ENCODE peak calls at places on chromosomes 5 and 9, in five cellular contexts. R is uterus, T is tibial nerve, I is body of pancreas, D is suprapubic skin. X is an unnamed sample.

GRCh38 chr5:93603711-93604118 is 20.7 kb downstream of the NR2F1 start:
- DNase-seq in R (no peak), T (no peak), I (no peak), D (no peak), X (no peak)

GRCh38 chr5:133460172-133460758 is 152.1 kb downstream of the FSTL4 start:
- DNase-seq in R (no peak), T (no peak), I (no peak), D (no peak), X (no peak)

GRCh38 chr5:176726746-176727527 is 79.7 kb downstream of the TSPAN17 start:
- DNase-seq in R (no peak), T (no peak), I (no peak), D (no peak), X (no peak)

GRCh38 chr5:548256-548655 is 24.0 kb upstream of the SLC9A3 start:
- DNase-seq in R (no peak), T (no peak), I (peak; percentile 7), D (peak; percentile 53), X (no peak)

GRCh38 chr9:111056554-111056953 is 18.3 kb upstream of the LPAR1 start:
- DNase-seq in R (no peak), T (no peak), I (no peak), D (no peak), X (no peak)

GRCh38 chr5:153469423-153469822 is 21.0 kb upstream of the GRIA1 start:
- DNase-seq in R (no peak), T (no peak), I (no peak), D (no peak), X (no peak)

GRCh38 chr5:129077433-129078075 is 17.0 kb upstream of the ISOC1 start:
- DNase-seq in R (no peak), T (no peak), I (no peak), D (no peak), X (no peak)

GRCh38 chr5:154237376-154237743 is 46.8 kb downstream of the GALNT10 start:
- DNase-seq in R (no peak), T (no peak), I (no peak), D (no peak), X (no peak)

GRCh38 chr9:14221558-14221957 is 92.4 kb downstream of the NFIB start:
- DNase-seq in R (no peak), T (no peak), I (no peak), D (no peak), X (no peak)

GRCh38 chr5:32159328-32160072 is 14.6 kb downstream of the GOLPH3 start:
- DNase-seq in R (no peak), T (no peak), I (no peak), D (no peak), X (no peak)

GRCh38 chr9:1217076-1217475 is 166.9 kb downstream of the DMRT2 start:
- DNase-seq in R (no peak), T (no peak), I (no peak), D (no peak), X (no peak)

GRCh38 chr5:143527808-143528207 is 124.3 kb upstream of the NR3C1 start:
- DNase-seq in R (no peak), T (no peak), I (no peak), D (no peak), X (no peak)

GRCh38 chr5:17343675-17344074 is 126.2 kb downstream of the BASP1 start:
- DNase-seq in R (no peak), T (no peak), I (no peak), D (no peak), X (no peak)

GRCh38 chr9:116985636-116986414 is 298.7 kb downstream of the TRIM32 start:
- DNase-seq in R (no peak), T (no peak), I (no peak), D (no peak), X (no peak)

GRCh38 chr5:159768243-159768642 is 148.0 kb upstream of the ADRA1B start:
- DNase-seq in R (no peak), T (no peak), I (no peak), D (no peak), X (no peak)

GRCh38 chr9:89756891-89757537 is 152.2 kb downstream of the GADD45G start:
- DNase-seq in R (no peak), T (no peak), I (peak; percentile 45), D (no peak), X (peak; percentile 68)

GRCh38 chr9:94068257-94068656 is 16.0 kb upstream of the PTPDC1 start:
- DNase-seq in R (no peak), T (no peak), I (no peak), D (no peak), X (no peak)

GRCh38 chr9:74762950-74763349 is 124.8 kb downstream of the TRPM6 start:
- DNase-seq in R (no peak), T (no peak), I (no peak), D (no peak), X (no peak)

GRCh38 chr9:77647267-77647658 is 859 bp downstream of the GNA14 start:
- DNase-seq in R (peak; percentile 21), T (no peak), I (no peak), D (no peak), X (no peak)
- H3K4me3 ChIP-seq in R (peak overlapping the region; percentile 70), T (peak overlapping the region; percentile 58), I (no peak overlapping the region), D (peak overlapping the region; percentile 60), X (peak overlapping the region; percentile 77)

DNA sequence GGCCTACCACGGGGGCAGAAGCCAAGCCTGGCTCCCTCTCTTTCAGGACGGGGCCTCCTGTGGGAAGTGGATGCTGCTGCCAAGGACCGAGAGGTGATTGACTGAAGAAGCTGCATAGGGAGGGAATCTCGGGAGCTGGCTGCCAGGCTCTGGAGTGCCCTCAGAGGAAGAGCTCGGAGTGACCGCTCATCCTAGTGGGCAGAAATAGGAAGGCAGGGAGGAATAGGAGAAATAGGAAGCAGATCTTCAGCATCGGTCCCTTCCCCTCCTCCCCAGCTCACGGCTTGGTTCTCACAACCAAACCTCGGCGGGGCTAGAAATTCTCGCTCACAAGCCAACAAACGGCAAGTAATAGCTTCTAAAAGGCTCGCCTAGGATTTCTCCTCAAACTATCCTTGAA is 159.9 kb upstream of the RAI14 start:
- DNase-seq in R (peak; percentile 46), T (no peak), I (no peak), D (no peak), X (no peak)
- TF ChIP-seq CTCF in R (no peak), T (no peak), I (no peak), D (no peak), X (no peak)

GRCh38 chr9:36487482-36488321 is 85.0 kb upstream of the MELK start:
- DNase-seq in R (peak; percentile 87), T (peak; percentile 77), I (peak; percentile 91), D (peak; percentile 87), X (peak; percentile 94)
- TF ChIP-seq POLR2A in R (peak; percentile 93), T (peak; percentile 78), I (peak; percentile 81), D (no peak), X (peak; percentile 88)

GRCh38 chr5:150671509-150672236 is 10.6 kb downstream of the MYOZ3 start:
- DNase-seq in R (no peak), T (no peak), I (no peak), D (no peak), X (no peak)
- H3K4me3 ChIP-seq in R (peak overlapping the region; percentile 44), T (peak overlapping the region; percentile 56), I (no peak overlapping the region), D (peak overlapping the region; percentile 53), X (peak overlapping the region; percentile 46)

DNA sequence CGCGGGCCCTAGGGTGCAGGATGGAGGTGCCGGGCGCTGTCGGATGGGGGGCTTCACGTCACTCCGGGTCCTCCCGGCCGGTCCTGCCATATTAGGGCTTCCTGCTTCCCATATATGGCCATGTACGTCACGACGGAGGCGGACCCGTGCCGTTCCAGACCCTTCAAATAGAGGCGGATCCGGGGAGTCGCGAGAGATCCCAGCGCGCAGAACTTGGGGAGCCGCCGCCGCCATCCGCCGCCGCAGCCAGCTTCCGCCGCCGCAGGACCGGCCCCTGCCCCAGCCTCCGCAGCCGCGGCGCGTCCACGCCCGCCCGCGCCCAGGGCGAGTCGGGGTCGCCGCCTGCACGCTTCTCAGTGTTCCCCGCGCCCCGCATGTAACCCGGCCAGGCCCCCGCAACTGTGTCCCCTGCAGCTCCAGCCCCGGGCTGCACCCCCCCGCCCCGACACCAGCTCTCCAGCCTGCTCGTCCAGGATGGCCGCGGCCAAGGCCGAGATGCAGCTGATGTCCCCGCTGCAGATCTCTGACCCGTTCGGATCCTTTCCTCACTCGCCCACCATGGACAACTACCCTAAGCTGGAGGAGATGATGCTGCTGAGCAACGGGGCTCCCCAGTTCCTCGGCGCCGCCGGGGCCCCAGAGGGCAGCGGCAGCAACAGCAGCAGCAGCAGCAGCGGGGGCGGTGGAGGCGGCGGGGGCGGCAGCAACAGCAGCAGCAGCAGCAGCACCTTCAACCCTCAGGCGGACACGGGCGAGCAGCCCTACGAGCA is at the start of gene EGR1:
- DNase-seq in R (peak; percentile 97), T (peak; percentile 92), I (peak; percentile 92), D (peak; percentile 98), X (peak; percentile 96)
- TF ChIP-seq CTCF in R (no peak), T (no peak), I (no peak), D (no peak), X (no peak)

GRCh38 chr9:122092611-122093506 is at the start of gene TTLL11:
- DNase-seq in R (peak; percentile 95), T (peak; percentile 96), I (peak; percentile 96), D (peak; percentile 98), X (peak; percentile 98)
- TF ChIP-seq POLR2A in R (peak; percentile 60), T (peak; percentile 37), I (peak; percentile 84), D (no peak), X (peak; percentile 76)

DNA sequence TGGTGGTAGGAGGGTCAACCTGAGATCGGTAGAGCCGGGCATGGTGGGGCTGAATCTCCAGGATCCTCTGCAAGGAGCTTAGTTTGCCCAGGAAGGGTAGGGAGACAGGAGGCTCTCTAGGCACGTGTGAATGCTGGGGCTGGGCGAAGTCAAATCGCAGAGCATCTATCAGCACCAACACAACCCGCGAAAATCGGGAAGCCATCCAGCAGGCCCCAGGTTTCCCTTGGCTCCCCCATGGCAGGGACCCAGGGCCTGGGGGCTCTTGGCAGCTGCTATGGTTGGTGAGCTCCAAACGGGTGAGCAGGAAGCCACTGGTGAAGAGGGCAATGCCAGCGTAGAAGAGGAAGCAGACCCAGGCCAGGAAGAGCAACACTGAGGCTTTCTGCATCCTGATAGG is 1.2 kb downstream of the PIGO start:
- DNase-seq in R (no peak), T (no peak), I (no peak), D (no peak), X (no peak)
- H3K4me3 ChIP-seq in R (no peak overlapping the region), T (peak overlapping the region; percentile 86), I (no peak overlapping the region), D (peak overlapping the region; percentile 85), X (no peak overlapping the region)

GRCh38 chr9:131738838-131739191 is 1.1 kb downstream of the RAPGEF1 start:
- DNase-seq in R (no peak), T (no peak), I (peak; percentile 52), D (no peak), X (peak; percentile 28)
- TF ChIP-seq CTCF in R (no peak), T (no peak), I (no peak), D (no peak), X (no peak)

GRCh38 chr5:157267025-157267424 is 1.1 kb downstream of the CYFIP2 start:
- DNase-seq in R (no peak), T (no peak), I (no peak), D (no peak), X (no peak)
- TF ChIP-seq POLR2A in R (no peak), T (no peak), I (no peak), D (no peak), X (no peak)